ENCODE peak calls at places on chromosomes 16 and 17, in ten cellular contexts. One of them, this sample, is unnamed.

GRCh38 chr16:59698341-59698979 is 964.3 kb upstream of the GOT2 start:
- DNase-seq in H9: no peak
- DNase-seq in HepG2: no peak
- DNase-seq in A549: no peak
- DNase-seq in cardiac muscle cell: peak; percentile 10
- DNase-seq in colonic mucosa: no peak
- DNase-seq in esophagus squamous epithelium: no peak
- DNase-seq in IMR-90: peak; percentile 32
- DNase-seq in Peyer's patch: no peak
- DNase-seq in heart right ventricle: no peak
- DNase-seq in this sample: no peak

GRCh38 chr17:36942631-36943125 is 5.4 kb downstream of the LHX1 start:
- DNase-seq in H9: peak; percentile 42
- DNase-seq in A549: no peak
- DNase-seq in esophagus squamous epithelium: no peak
- DNase-seq in Peyer's patch: no peak
- DNase-seq in cardiac muscle cell: no peak
- DNase-seq in heart right ventricle: no peak
- DNase-seq in colonic mucosa: no peak
- DNase-seq in IMR-90: no peak
- DNase-seq in HepG2: no peak
- DNase-seq in this sample: no peak

GRCh38 chr17:74639704-74640142 is 16.2 kb upstream of the CD300E start:
- DNase-seq in H9: no peak
- DNase-seq in colonic mucosa: no peak
- DNase-seq in Peyer's patch: no peak
- DNase-seq in heart right ventricle: no peak
- DNase-seq in HepG2: no peak
- DNase-seq in esophagus squamous epithelium: no peak
- DNase-seq in A549: no peak
- DNase-seq in cardiac muscle cell: peak; percentile 22
- DNase-seq in IMR-90: no peak
- DNase-seq in this sample: peak; percentile 51

GRCh38 chr16:86198201-86199118 is 299.5 kb downstream of the IRF8 start:
- DNase-seq in IMR-90: no peak
- DNase-seq in Peyer's patch: no peak
- DNase-seq in cardiac muscle cell: no peak
- DNase-seq in A549: no peak
- DNase-seq in esophagus squamous epithelium: no peak
- DNase-seq in colonic mucosa: no peak
- DNase-seq in heart right ventricle: no peak
- DNase-seq in H9: no peak
- DNase-seq in HepG2: no peak
- DNase-seq in this sample: no peak

GRCh38 chr16:47855431-47855830 is 300.4 kb downstream of the ABCC12 start:
- DNase-seq in esophagus squamous epithelium: no peak
- DNase-seq in H9: no peak
- DNase-seq in cardiac muscle cell: no peak
- DNase-seq in A549: no peak
- DNase-seq in IMR-90: no peak
- DNase-seq in HepG2: no peak
- DNase-seq in heart right ventricle: no peak
- DNase-seq in Peyer's patch: no peak
- DNase-seq in colonic mucosa: no peak
- DNase-seq in this sample: no peak

GRCh38 chr17:77796201-77796860 is 162.2 kb upstream of the TNRC6C start:
- DNase-seq in IMR-90: no peak
- DNase-seq in esophagus squamous epithelium: no peak
- DNase-seq in Peyer's patch: no peak
- DNase-seq in heart right ventricle: no peak
- DNase-seq in H9: no peak
- DNase-seq in colonic mucosa: peak; percentile 24
- DNase-seq in HepG2: no peak
- DNase-seq in A549: no peak
- DNase-seq in cardiac muscle cell: no peak
- DNase-seq in this sample: peak; percentile 24

GRCh38 chr16:70778901-70779309 is 22.1 kb downstream of the VAC14 start:
- DNase-seq in HepG2: peak; percentile 82
- DNase-seq in H9: peak; percentile 86
- DNase-seq in IMR-90: peak; percentile 92
- DNase-seq in A549: peak; percentile 88
- DNase-seq in cardiac muscle cell: peak; percentile 86
- DNase-seq in esophagus squamous epithelium: no peak
- DNase-seq in heart right ventricle: peak; percentile 63
- DNase-seq in Peyer's patch: peak; percentile 62
- DNase-seq in colonic mucosa: peak; percentile 48
- DNase-seq in this sample: no peak

GRCh38 chr16:35492225-35492624 is 2032.8 kb downstream of the TP53TG3F start:
- DNase-seq in Peyer's patch: no peak
- DNase-seq in esophagus squamous epithelium: no peak
- DNase-seq in cardiac muscle cell: no peak
- DNase-seq in H9: no peak
- DNase-seq in heart right ventricle: no peak
- DNase-seq in HepG2: no peak
- DNase-seq in colonic mucosa: no peak
- DNase-seq in A549: no peak
- DNase-seq in IMR-90: no peak
- DNase-seq in this sample: no peak

GRCh38 chr17:35743911-35744328 is 9.1 kb downstream of the GAS2L2 start:
- DNase-seq in A549: no peak
- DNase-seq in cardiac muscle cell: peak; percentile 65
- DNase-seq in H9: peak; percentile 75
- DNase-seq in colonic mucosa: no peak
- DNase-seq in heart right ventricle: no peak
- DNase-seq in esophagus squamous epithelium: no peak
- DNase-seq in IMR-90: peak; percentile 40
- DNase-seq in Peyer's patch: no peak
- DNase-seq in HepG2: no peak
- DNase-seq in this sample: no peak

GRCh38 chr16:12341966-12342365 is 365.4 kb downstream of the SNX29 start:
- DNase-seq in esophagus squamous epithelium: no peak
- DNase-seq in H9: no peak
- DNase-seq in Peyer's patch: no peak
- DNase-seq in heart right ventricle: no peak
- DNase-seq in HepG2: no peak
- DNase-seq in colonic mucosa: no peak
- DNase-seq in IMR-90: peak; percentile 31
- DNase-seq in cardiac muscle cell: no peak
- DNase-seq in A549: no peak
- DNase-seq in this sample: no peak

DNA sequence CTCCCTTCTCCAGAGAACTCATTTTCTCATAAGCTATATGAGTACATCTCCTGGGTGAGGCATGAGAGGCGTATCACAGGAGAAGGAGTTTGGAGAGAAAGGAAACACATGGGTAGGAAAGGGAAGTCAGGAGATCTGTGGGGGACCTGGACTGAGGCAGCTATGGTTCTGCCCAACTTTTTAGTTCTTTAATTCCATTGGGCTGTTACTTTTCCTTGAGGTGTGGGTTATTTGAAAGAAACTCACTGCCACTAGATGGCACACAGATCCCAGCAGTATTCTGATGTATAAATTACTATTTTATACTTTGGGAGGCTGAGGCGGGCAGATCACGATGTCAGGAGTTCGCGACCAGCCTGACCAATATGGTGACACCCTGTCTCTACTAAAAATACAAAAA is 63.6 kb downstream of the NUP93 start:
- DNase-seq in esophagus squamous epithelium: no peak
- DNase-seq in A549: peak; percentile 14
- DNase-seq in Peyer's patch: no peak
- DNase-seq in heart right ventricle: no peak
- DNase-seq in IMR-90: peak; percentile 51
- DNase-seq in colonic mucosa: no peak
- DNase-seq in H9: no peak
- DNase-seq in cardiac muscle cell: peak; percentile 70
- DNase-seq in HepG2: peak; percentile 47
- DNase-seq in this sample: no peak
- TF ChIP-seq CTCF in esophagus squamous epithelium: no peak
- TF ChIP-seq CTCF in A549: peak; percentile 76
- TF ChIP-seq CTCF in Peyer's patch: peak; percentile 29
- TF ChIP-seq CTCF in heart right ventricle: no peak
- TF ChIP-seq CTCF in IMR-90: peak; percentile 68
- TF ChIP-seq CTCF in colonic mucosa: no peak
- TF ChIP-seq CTCF in H9: peak; percentile 62
- TF ChIP-seq CTCF in cardiac muscle cell: peak; percentile 57
- TF ChIP-seq CTCF in HepG2: peak; percentile 75
- TF ChIP-seq CTCF in this sample: peak; percentile 33

DNA sequence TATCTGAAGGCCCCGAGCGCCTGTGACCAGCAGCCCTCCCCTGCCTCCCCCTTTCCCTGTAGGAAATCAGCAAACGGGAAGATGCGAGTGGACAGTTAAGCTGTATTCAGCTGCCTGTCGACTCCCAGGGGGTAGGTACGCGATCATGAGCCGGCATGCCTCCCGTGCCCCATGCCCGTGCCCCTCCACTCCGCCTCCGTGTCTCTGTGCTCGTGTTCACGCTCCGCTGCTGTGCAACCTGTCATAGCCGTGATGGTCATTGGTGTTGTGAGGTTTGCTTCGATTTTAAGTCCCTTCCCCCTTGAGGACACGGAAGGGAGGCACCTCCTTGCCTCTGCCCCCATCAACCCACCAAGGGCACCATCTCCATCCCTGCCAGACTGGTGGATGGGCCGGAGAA is 34.4 kb downstream of the CACNA1G start:
- DNase-seq in IMR-90: no peak
- DNase-seq in HepG2: no peak
- DNase-seq in esophagus squamous epithelium: no peak
- DNase-seq in A549: no peak
- DNase-seq in cardiac muscle cell: no peak
- DNase-seq in colonic mucosa: no peak
- DNase-seq in heart right ventricle: no peak
- DNase-seq in Peyer's patch: no peak
- DNase-seq in H9: no peak
- DNase-seq in this sample: no peak
- H3K27ac ChIP-seq in IMR-90: no peak overlapping the region
- H3K27ac ChIP-seq in HepG2: no peak overlapping the region
- H3K27ac ChIP-seq in esophagus squamous epithelium: no peak overlapping the region
- H3K27ac ChIP-seq in A549: no peak overlapping the region
- H3K27ac ChIP-seq in cardiac muscle cell: no peak overlapping the region
- H3K27ac ChIP-seq in colonic mucosa: no peak overlapping the region
- H3K27ac ChIP-seq in heart right ventricle: no peak overlapping the region
- H3K27ac ChIP-seq in Peyer's patch: no peak overlapping the region
- H3K27ac ChIP-seq in H9: no peak overlapping the region
- H3K27ac ChIP-seq in this sample: no peak overlapping the region

GRCh38 chr16:84368327-84368996 is at the start of gene ATP2C2:
- DNase-seq in HepG2: no peak
- DNase-seq in esophagus squamous epithelium: no peak
- DNase-seq in IMR-90: no peak
- DNase-seq in Peyer's patch: peak; percentile 83
- DNase-seq in A549: no peak
- DNase-seq in colonic mucosa: peak; percentile 91
- DNase-seq in H9: peak; percentile 92
- DNase-seq in cardiac muscle cell: no peak
- DNase-seq in heart right ventricle: no peak
- DNase-seq in this sample: peak; percentile 85

GRCh38 chr16:84367297-84367680 is 1.0 kb upstream of the ATP2C2 start:
- DNase-seq in A549: no peak
- DNase-seq in IMR-90: no peak
- DNase-seq in Peyer's patch: no peak
- DNase-seq in HepG2: no peak
- DNase-seq in cardiac muscle cell: no peak
- DNase-seq in colonic mucosa: peak; percentile 79
- DNase-seq in heart right ventricle: no peak
- DNase-seq in esophagus squamous epithelium: no peak
- DNase-seq in H9: no peak
- DNase-seq in this sample: peak; percentile 60

GRCh38 chr16:84367750-84368320 is 503 bp upstream of the ATP2C2 start:
- DNase-seq in H9: no peak
- DNase-seq in colonic mucosa: peak; percentile 81
- DNase-seq in cardiac muscle cell: no peak
- DNase-seq in A549: no peak
- DNase-seq in heart right ventricle: no peak
- DNase-seq in IMR-90: no peak
- DNase-seq in HepG2: no peak
- DNase-seq in Peyer's patch: peak; percentile 67
- DNase-seq in esophagus squamous epithelium: no peak
- DNase-seq in this sample: peak; percentile 66

GRCh38 chr16:84369105-84369504 is 767 bp downstream of the ATP2C2 start:
- DNase-seq in colonic mucosa: peak; percentile 23
- DNase-seq in IMR-90: no peak
- DNase-seq in Peyer's patch: no peak
- DNase-seq in A549: no peak
- DNase-seq in HepG2: no peak
- DNase-seq in heart right ventricle: no peak
- DNase-seq in cardiac muscle cell: no peak
- DNase-seq in esophagus squamous epithelium: no peak
- DNase-seq in H9: no peak
- DNase-seq in this sample: no peak

DNA sequence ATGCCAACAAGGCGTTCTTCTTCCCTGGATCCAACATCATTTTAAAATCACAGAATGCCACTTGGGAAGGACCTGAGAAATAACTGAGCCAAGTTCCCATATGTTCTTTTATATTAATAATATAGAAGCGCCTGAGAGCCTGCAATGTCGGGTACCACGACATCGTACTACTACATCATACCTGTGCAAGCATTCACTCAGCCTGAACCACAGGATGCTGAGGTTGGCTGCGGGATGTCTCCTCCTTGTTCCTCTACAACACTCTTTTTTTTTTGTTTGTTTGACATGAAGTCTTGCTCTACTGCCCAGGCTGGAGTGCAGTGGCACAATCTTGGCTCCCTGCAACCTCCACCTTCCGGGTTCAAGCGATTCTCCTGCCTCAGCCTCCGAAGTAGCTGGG is 2.1 kb upstream of the ATP2C2 start:
- DNase-seq in colonic mucosa: peak; percentile 19
- DNase-seq in H9: no peak
- DNase-seq in HepG2: no peak
- DNase-seq in Peyer's patch: no peak
- DNase-seq in IMR-90: no peak
- DNase-seq in heart right ventricle: no peak
- DNase-seq in A549: no peak
- DNase-seq in cardiac muscle cell: no peak
- DNase-seq in esophagus squamous epithelium: no peak
- DNase-seq in this sample: no peak
- H3K4me1 ChIP-seq in colonic mucosa: peaks cover 7% of the 10 kb centered on the region
- H3K4me1 ChIP-seq in H9: peaks cover 11% of the 10 kb centered on the region
- H3K4me1 ChIP-seq in HepG2: peaks cover 19% of the 10 kb centered on the region
- H3K4me1 ChIP-seq in Peyer's patch: peaks cover 18% of the 10 kb centered on the region
- H3K4me1 ChIP-seq in IMR-90: no peaks in the 10 kb centered on the region
- H3K4me1 ChIP-seq in heart right ventricle: peaks cover 5% of the 10 kb centered on the region
- H3K4me1 ChIP-seq in A549: peaks cover 7% of the 10 kb centered on the region
- H3K4me1 ChIP-seq in cardiac muscle cell: no peaks in the 10 kb centered on the region
- H3K4me1 ChIP-seq in esophagus squamous epithelium: peaks cover 20% of the 10 kb centered on the region
- H3K4me1 ChIP-seq in this sample: no peaks in the 10 kb centered on the region

DNA sequence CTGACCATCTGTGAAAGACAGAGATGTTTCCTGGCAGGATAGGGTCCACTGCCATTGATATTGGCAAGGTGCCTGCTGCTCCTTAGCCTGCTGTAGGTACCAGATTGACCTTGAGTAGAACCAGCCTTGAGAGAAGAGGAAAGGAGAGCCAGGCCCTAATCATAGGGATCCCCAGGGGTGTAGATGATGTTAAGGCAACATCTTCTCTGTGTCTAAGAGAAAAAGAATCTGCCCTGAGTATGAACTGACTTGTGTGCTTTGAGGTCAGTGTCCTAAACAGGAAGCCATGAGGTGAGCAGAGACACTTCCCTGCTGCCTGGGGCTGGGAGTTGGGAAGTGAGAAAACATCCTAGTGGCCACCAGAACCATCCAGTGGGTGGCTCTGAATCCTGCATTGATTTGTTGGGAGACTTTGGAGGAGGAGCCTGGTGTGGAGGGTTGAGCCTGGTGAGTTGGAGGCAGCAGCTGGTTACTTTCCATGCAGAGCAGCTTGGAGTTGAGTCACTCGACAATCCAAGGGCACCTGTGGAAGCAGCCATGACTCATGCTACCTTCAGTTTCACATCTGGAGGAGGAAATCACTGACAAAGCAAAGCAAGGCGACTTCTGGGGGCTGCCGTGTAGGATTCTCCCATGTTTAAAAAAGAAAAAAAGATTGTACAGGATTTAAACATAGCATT is 47.8 kb downstream of the BMERB1 start:
- DNase-seq in HepG2: peak; percentile 99
- DNase-seq in heart right ventricle: peak; percentile 58
- DNase-seq in IMR-90: peak; percentile 99
- DNase-seq in cardiac muscle cell: peak; percentile 89
- DNase-seq in H9: peak; percentile 90
- DNase-seq in colonic mucosa: peak; percentile 65
- DNase-seq in Peyer's patch: peak; percentile 85
- DNase-seq in esophagus squamous epithelium: no peak
- DNase-seq in A549: peak; percentile 99
- DNase-seq in this sample: no peak
- TF ChIP-seq CTCF in HepG2: peak; percentile 73
- TF ChIP-seq CTCF in heart right ventricle: no peak
- TF ChIP-seq CTCF in IMR-90: peak; percentile 37
- TF ChIP-seq CTCF in cardiac muscle cell: peak; percentile 18
- TF ChIP-seq CTCF in H9: peak; percentile 14
- TF ChIP-seq CTCF in colonic mucosa: no peak
- TF ChIP-seq CTCF in Peyer's patch: peak; percentile 40
- TF ChIP-seq CTCF in esophagus squamous epithelium: no peak
- TF ChIP-seq CTCF in A549: no peak
- TF ChIP-seq CTCF in this sample: no peak

This sample was measured in lower lobe of right lung.